ENCODE peak calls at places on chromosomes 13 and 19, in seven cellular contexts. L is endothelial cell of umbilical vein; D is fibroblast of lung; M is colonic mucosa; P is heart right ventricle; Y is small intestine; R is CD8-positive, alpha-beta memory T cell. E is an unnamed sample.
A peak's percentile ranks its signal among the peaks of the same experiment; 100 is the strongest.

GRCh38 chr19:11019262-11019661 is 58.4 kb downstream of the SMARCA4 start:
- DNase-seq in L (no peak), D (no peak), M (no peak), P (no peak), Y (no peak), R (no peak), E (no peak)

GRCh38 chr13:64546371-64546770 is 2683.8 kb downstream of the PCDH9 start:
- DNase-seq in L (no peak), D (no peak), M (no peak), P (no peak), Y (no peak), R (no peak), E (no peak)

GRCh38 chr13:38687246-38688229 is 661 bp downstream of the FREM2 start:
- DNase-seq in L (no peak), D (peak; percentile 2), M (no peak), P (no peak), Y (peak; percentile 15), R (no peak), E (no peak)

GRCh38 chr19:11096210-11096841 is 7.1 kb downstream of the LDLR start:
- DNase-seq in L (peak; percentile 88), D (peak; percentile 82), M (no peak), P (peak; percentile 57), Y (peak; percentile 52), R (no peak), E (no peak)

GRCh38 chr13:109494955-109495354 is 291.4 kb downstream of the IRS2 start:
- DNase-seq in L (no peak), D (peak; percentile 69), M (no peak), P (no peak), Y (no peak), R (no peak), E (no peak)

GRCh38 chr19:49592486-49593232 is 1.7 kb downstream of the PRR12 start:
- DNase-seq in L (no peak), D (no peak), M (peak; percentile 58), P (no peak), Y (peak; percentile 36), R (no peak), E (no peak)

GRCh38 chr13:20828540-20829364 is 55.0 kb upstream of the EEF1AKMT1 start:
- DNase-seq in L (peak; percentile 71), D (peak; percentile 77), M (peak; percentile 47), P (peak; percentile 52), Y (peak; percentile 68), R (peak; percentile 65), E (no peak)

GRCh38 chr13:90055121-90055520 is 1292.4 kb upstream of the MIR17HG start:
- DNase-seq in L (no peak), D (peak; percentile 8), M (no peak), P (no peak), Y (no peak), R (no peak), E (no peak)

GRCh38 chr13:50365683-50366391 is 350.6 kb downstream of the KCNRG start:
- DNase-seq in L (peak; percentile 79), D (no peak), M (no peak), P (no peak), Y (peak; percentile 59), R (no peak), E (no peak)

GRCh38 chr19:35845215-35846037 is 6.9 kb downstream of the NPHS1 start:
- DNase-seq in L (no peak), D (no peak), M (peak; percentile 69), P (no peak), Y (peak; percentile 49), R (no peak), E (no peak)

GRCh38 chr19:14375055-14375581 is 6.1 kb upstream of the ADGRE5 start:
- DNase-seq in L (no peak), D (no peak), M (no peak), P (peak; percentile 52), Y (peak; percentile 80), R (peak; percentile 92), E (no peak)

DNA sequence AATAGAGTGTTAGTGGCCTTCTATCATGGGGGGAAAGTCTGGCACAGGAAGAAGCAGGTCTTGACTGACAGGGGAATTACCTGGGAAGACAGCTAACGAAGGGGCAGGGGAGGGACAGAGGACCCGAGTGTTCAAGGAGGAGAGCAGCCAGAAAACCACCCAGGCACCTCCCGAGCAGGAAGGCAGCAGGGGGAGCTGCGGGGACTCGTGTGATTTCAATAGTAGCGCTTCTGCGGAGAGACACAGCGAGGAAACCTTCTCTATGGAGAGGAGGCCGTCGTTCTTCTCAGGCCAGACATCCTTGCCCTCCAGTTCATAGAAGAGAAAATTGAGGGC is 39.9 kb upstream of the NPAS1 start:
- DNase-seq in L (no peak), D (no peak), M (no peak), P (no peak), Y (no peak), R (no peak), E (no peak)
- H3K4me1 ChIP-seq in L (peaks cover 41% of the 10 kb centered on the region), D (peaks cover 51% of the 10 kb centered on the region), M (peaks cover 16% of the 10 kb centered on the region), P (peaks cover 87% of the 10 kb centered on the region), Y (peaks cover 10% of the 10 kb centered on the region), R (peaks cover 38% of the 10 kb centered on the region), E (peaks cover 98% of the 10 kb centered on the region)

GRCh38 chr19:17949956-17950309 is 17.0 kb upstream of the KCNN1 start:
- DNase-seq in L (no peak), D (no peak), M (no peak), P (no peak), Y (no peak), R (peak; percentile 29), E (no peak)

GRCh38 chr19:17948474-17948966 is 15.7 kb downstream of the CCDC124 start:
- DNase-seq in L (no peak), D (no peak), M (no peak), P (peak; percentile 25), Y (no peak), R (no peak), E (no peak)

GRCh38 chr19:17948967-17949930 is 16.4 kb downstream of the CCDC124 start:
- DNase-seq in L (no peak), D (no peak), M (no peak), P (no peak), Y (no peak), R (peak; percentile 31), E (no peak)

GRCh38 chr19:17947815-17948473 is 15.1 kb downstream of the CCDC124 start:
- DNase-seq in L (peak; percentile 93), D (peak; percentile 90), M (peak; percentile 87), P (peak; percentile 90), Y (peak; percentile 79), R (peak; percentile 95), E (peak; percentile 36)

GRCh38 chr19:17946965-17947784 is 14.4 kb downstream of the CCDC124 start:
- DNase-seq in L (no peak), D (no peak), M (no peak), P (no peak), Y (no peak), R (no peak), E (no peak)
- H3K4me1 ChIP-seq in L (peaks cover 8% of the 10 kb centered on the region), D (peaks cover 7% of the 10 kb centered on the region), M (peaks cover 5% of the 10 kb centered on the region), P (peaks cover 44% of the 10 kb centered on the region), Y (no peaks in the 10 kb centered on the region), R (peaks cover 42% of the 10 kb centered on the region), E (peaks cover 45% of the 10 kb centered on the region)

DNA sequence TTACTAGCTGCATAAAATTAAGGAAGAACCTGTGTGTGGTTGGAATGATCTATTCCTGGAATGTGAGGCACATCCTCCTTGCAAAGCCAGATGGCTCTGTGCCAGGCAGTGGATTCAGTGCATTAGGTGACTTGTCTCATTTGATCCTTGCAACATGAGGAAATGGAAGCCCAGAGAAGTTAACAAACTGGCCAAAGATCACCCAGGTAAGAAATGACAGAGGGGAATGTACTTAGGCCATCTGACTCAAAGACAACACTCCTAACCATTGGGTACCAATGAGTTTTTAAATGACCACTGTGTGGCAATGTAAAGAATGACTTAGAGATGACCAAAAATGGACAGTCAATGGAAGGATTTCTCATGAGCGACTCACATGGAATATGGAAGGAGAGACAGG is 114.2 kb upstream of the RXFP2 start:
- DNase-seq in L (peak; percentile 39), D (no peak), M (no peak), P (no peak), Y (no peak), R (no peak), E (no peak)
- H3K4me1 ChIP-seq in L (peaks cover 16% of the 10 kb centered on the region), D (peaks cover 3% of the 10 kb centered on the region), M (no peaks in the 10 kb centered on the region), P (peaks cover 14% of the 10 kb centered on the region), Y (no peaks in the 10 kb centered on the region), R (no peaks in the 10 kb centered on the region), E (no peaks in the 10 kb centered on the region)

GRCh38 chr19:42124386-42124901 is 7.8 kb downstream of the POU2F2 start:
- DNase-seq in L (no peak), D (no peak), M (no peak), P (no peak), Y (no peak), R (no peak), E (no peak)
- H3K4me1 ChIP-seq in L (peaks cover 21% of the 10 kb centered on the region), D (peaks cover 12% of the 10 kb centered on the region), M (no peaks in the 10 kb centered on the region), P (peaks cover 55% of the 10 kb centered on the region), Y (peaks cover 4% of the 10 kb centered on the region), R (peaks cover 48% of the 10 kb centered on the region), E (no peaks in the 10 kb centered on the region)

GRCh38 chr19:48477067-48477685 is 8.0 kb downstream of the CYTH2 start:
- DNase-seq in L (no peak), D (no peak), M (no peak), P (no peak), Y (no peak), R (no peak), E (no peak)
- H3K4me1 ChIP-seq in L (peaks cover 19% of the 10 kb centered on the region), D (peaks cover 20% of the 10 kb centered on the region), M (no peaks in the 10 kb centered on the region), P (peaks cover 24% of the 10 kb centered on the region), Y (no peaks in the 10 kb centered on the region), R (peaks cover 8% of the 10 kb centered on the region), E (peaks cover 5% of the 10 kb centered on the region)

DNA sequence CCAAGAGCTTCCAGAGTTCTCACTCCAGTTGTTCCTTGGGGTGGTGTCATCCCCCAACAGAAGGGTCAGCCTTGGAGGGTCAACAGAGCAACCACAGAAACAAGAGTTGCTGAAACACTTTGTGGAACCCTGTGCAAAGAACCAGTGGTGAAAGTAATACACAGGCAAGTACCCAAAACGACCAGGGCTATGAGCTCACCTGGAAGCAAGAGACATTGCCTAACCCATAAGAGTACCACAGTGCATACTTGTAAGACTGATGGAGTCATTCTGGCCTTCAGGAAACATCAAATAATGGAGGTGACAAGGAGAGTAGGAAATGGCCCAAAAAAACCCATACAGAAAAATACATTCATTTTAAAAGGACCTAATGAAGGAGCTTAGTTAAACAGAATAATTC is 184.3 kb upstream of the TSC22D1 start:
- DNase-seq in L (no peak), D (no peak), M (no peak), P (no peak), Y (no peak), R (no peak), E (no peak)
- H3K4me1 ChIP-seq in L (peaks cover 56% of the 10 kb centered on the region), D (peaks cover 3% of the 10 kb centered on the region), M (peaks cover 32% of the 10 kb centered on the region), P (peaks cover 38% of the 10 kb centered on the region), Y (peaks cover 21% of the 10 kb centered on the region), R (no peaks in the 10 kb centered on the region), E (peaks cover 6% of the 10 kb centered on the region)

E was measured in thoracic aorta.